ENCODE peak calls at places on chromosomes 11 and 22, in seven cellular contexts. A, N, B, R, T, M and K are unnamed samples.

GRCh38 chr22:22609271-22609670 is 35.1 kb upstream of the GGTLC2 start:
- ATAC-seq in M (no peak), A (no peak), R (no peak), T (no peak), N (no peak), B (no peak), K (no peak)

GRCh38 chr11:79236541-79236971 is 204.3 kb downstream of the TENM4 start:
- ATAC-seq in R (no peak), N (no peak), M (no peak), A (no peak), T (no peak), B (no peak), K (peak; percentile 40)

GRCh38 chr11:9776203-9776602 is 112.3 kb downstream of the SWAP70 start:
- ATAC-seq in A (no peak), N (no peak), M (no peak), R (no peak), T (no peak), B (no peak), K (no peak)

GRCh38 chr11:8584511-8584910 is 9.5 kb downstream of the STK33 start:
- ATAC-seq in M (peak; percentile 32), R (no peak), T (peak; percentile 16), B (no peak), N (no peak), A (no peak), K (no peak)

GRCh38 chr22:48660104-48660794 is 1167.4 kb downstream of the BRD1 start:
- ATAC-seq in T (peak; percentile 72), R (no peak), M (no peak), B (no peak), A (no peak), N (no peak), K (no peak)

GRCh38 chr11:133064152-133064877 is 468.0 kb downstream of the OPCML start:
- ATAC-seq in A (no peak), M (no peak), R (peak; percentile 92), N (peak; percentile 53), T (peak; percentile 93), B (peak; percentile 85), K (peak; percentile 74)

GRCh38 chr11:118448294-118448693 is 12.0 kb downstream of the KMT2A start:
- ATAC-seq in M (no peak), T (no peak), A (no peak), B (no peak), N (peak; percentile 91), R (peak; percentile 44), K (no peak)

GRCh38 chr22:50357756-50358155 is 14.6 kb downstream of the PPP6R2 start:
- ATAC-seq in M (no peak), T (no peak), R (no peak), N (no peak), B (no peak), A (no peak), K (no peak)

GRCh38 chr11:130139401-130139800 is 20.2 kb upstream of the ST14 start:
- ATAC-seq in B (no peak), A (no peak), T (no peak), N (no peak), M (no peak), R (no peak), K (no peak)

GRCh38 chr22:40224702-40225101 is 47.0 kb downstream of the TNRC6B start:
- ATAC-seq in A (peak; percentile 43), T (no peak), R (no peak), N (peak; percentile 55), B (no peak), M (no peak), K (no peak)